ENCODE peak calls at places on chromosomes 3 and 15, in five cellular contexts. One of them, this sample, is unnamed. For H3K4me1, the result is how much of the 10 kb centered on the place peaks cover.

GRCh38 chr15:73873889-73874511 is 636 bp downstream of the TBC1D21 start:
- DNase-seq in IMR-90: peak
- DNase-seq in HCT116: peak
- DNase-seq in adrenal gland: no peak
- DNase-seq in Peyer's patch: peak
- DNase-seq in this sample: peak

GRCh38 chr3:65151660-65152059 is 463.9 kb upstream of the ADAMTS9 start:
- DNase-seq in IMR-90: no peak
- DNase-seq in adrenal gland: no peak
- DNase-seq in Peyer's patch: no peak
- DNase-seq in HCT116: no peak
- DNase-seq in this sample: no peak

GRCh38 chr3:192169332-192169915 is 557.9 kb downstream of the FGF12 start:
- DNase-seq in HCT116: no peak
- DNase-seq in adrenal gland: no peak
- DNase-seq in Peyer's patch: no peak
- DNase-seq in IMR-90: no peak
- DNase-seq in this sample: no peak

GRCh38 chr3:79052054-79052681 is 715.6 kb downstream of the ROBO1 start:
- DNase-seq in adrenal gland: no peak
- DNase-seq in Peyer's patch: no peak
- DNase-seq in HCT116: no peak
- DNase-seq in IMR-90: no peak
- DNase-seq in this sample: no peak

GRCh38 chr3:172846103-172846561 is 95.6 kb downstream of the ECT2 start:
- DNase-seq in adrenal gland: no peak
- DNase-seq in Peyer's patch: no peak
- DNase-seq in IMR-90: no peak
- DNase-seq in HCT116: no peak
- DNase-seq in this sample: no peak

GRCh38 chr15:60591491-60592385 is 112.8 kb upstream of the ICE2 start:
- DNase-seq in IMR-90: no peak
- DNase-seq in HCT116: no peak
- DNase-seq in adrenal gland: peak
- DNase-seq in Peyer's patch: peak
- DNase-seq in this sample: peak

GRCh38 chr15:67574981-67575632 is 32.6 kb downstream of the MAP2K5 start:
- DNase-seq in IMR-90: no peak
- DNase-seq in adrenal gland: no peak
- DNase-seq in HCT116: no peak
- DNase-seq in Peyer's patch: no peak
- DNase-seq in this sample: no peak

GRCh38 chr15:40957041-40957555 is 3.8 kb downstream of the CHAC1 start:
- DNase-seq in IMR-90: no peak
- DNase-seq in Peyer's patch: no peak
- DNase-seq in HCT116: no peak
- DNase-seq in adrenal gland: no peak
- DNase-seq in this sample: no peak

GRCh38 chr3:12707425-12707824 is 43.5 kb upstream of the RAF1 start:
- DNase-seq in adrenal gland: no peak
- DNase-seq in Peyer's patch: no peak
- DNase-seq in IMR-90: peak
- DNase-seq in HCT116: no peak
- DNase-seq in this sample: no peak

GRCh38 chr15:68821190-68821897 is 649 bp upstream of the ANP32A start:
- DNase-seq in HCT116: no peak
- DNase-seq in IMR-90: no peak
- DNase-seq in Peyer's patch: peak
- DNase-seq in adrenal gland: no peak
- DNase-seq in this sample: no peak

GRCh38 chr3:114639171-114639570 is 345.3 kb downstream of the TIGIT start:
- DNase-seq in adrenal gland: no peak
- DNase-seq in Peyer's patch: no peak
- DNase-seq in HCT116: no peak
- DNase-seq in IMR-90: no peak
- DNase-seq in this sample: no peak

GRCh38 chr3:97350976-97351375 is 413.6 kb upstream of the ARL6 start:
- DNase-seq in Peyer's patch: no peak
- DNase-seq in adrenal gland: no peak
- DNase-seq in HCT116: no peak
- DNase-seq in IMR-90: no peak
- DNase-seq in this sample: no peak

GRCh38 chr15:58694641-58695398 is 54.7 kb downstream of the ADAM10 start:
- DNase-seq in adrenal gland: no peak
- DNase-seq in HCT116: no peak
- DNase-seq in IMR-90: no peak
- DNase-seq in Peyer's patch: no peak
- DNase-seq in this sample: no peak

GRCh38 chr15:90872481-90873184 is 4.2 kb downstream of the FURIN start:
- DNase-seq in HCT116: no peak
- DNase-seq in IMR-90: peak
- DNase-seq in adrenal gland: no peak
- DNase-seq in Peyer's patch: no peak
- DNase-seq in this sample: peak
- TF ChIP-seq POLR2A in HCT116: no peak
- TF ChIP-seq POLR2A in IMR-90: peak
- TF ChIP-seq POLR2A in adrenal gland: no peak
- TF ChIP-seq POLR2A in Peyer's patch: no peak
- TF ChIP-seq POLR2A in this sample: peak

DNA sequence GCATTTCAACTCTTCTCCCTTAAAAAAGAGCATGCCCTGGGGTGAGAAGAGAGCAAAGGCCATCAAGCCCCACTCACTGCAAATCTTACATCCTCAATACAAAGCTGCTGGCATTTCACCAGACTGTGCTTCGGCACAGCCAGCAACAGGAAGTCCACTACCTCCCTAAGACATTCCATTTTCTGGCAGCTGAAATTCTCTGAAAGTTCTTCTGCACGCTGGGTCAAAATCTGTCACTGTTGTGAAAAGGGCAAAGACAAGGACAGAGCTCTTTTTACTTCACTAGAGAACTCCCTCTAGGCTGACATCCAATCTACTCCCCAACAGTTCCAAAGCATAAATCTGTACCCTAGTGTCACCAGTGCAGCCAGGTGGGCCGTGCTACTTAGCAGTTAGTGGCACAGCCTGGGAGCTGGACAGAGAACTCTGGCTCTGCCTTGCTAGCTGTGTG is 6.3 kb downstream of the MTMR10 start:
- DNase-seq in IMR-90: peak
- DNase-seq in Peyer's patch: no peak
- DNase-seq in HCT116: no peak
- DNase-seq in adrenal gland: peak
- DNase-seq in this sample: peak
- H3K4me1 ChIP-seq in IMR-90: under half
- H3K4me1 ChIP-seq in Peyer's patch: under half
- H3K4me1 ChIP-seq in HCT116: under half
- H3K4me1 ChIP-seq in adrenal gland: under half
- H3K4me1 ChIP-seq in this sample: under half

DNA sequence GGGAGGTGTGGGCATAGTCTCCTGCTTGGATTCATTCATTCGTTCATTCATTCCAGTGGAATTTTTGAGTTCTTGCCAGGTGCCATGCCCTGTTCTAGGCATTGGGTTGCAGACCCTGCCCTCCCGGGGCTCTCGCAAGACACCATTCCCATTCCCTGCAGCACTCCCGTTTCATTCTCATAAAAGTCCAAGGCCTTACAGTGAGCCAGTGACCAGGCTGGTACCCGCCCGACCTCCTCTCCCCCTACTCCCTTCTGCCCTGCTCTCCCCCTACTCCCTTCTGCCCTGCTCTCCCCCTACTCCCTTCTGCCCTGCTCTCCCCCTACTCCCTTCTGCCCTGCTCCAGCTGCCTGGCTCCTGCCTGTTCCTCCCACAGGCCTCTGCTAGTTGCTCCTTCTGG is 41.9 kb downstream of the AMOTL2 start:
- DNase-seq in IMR-90: no peak
- DNase-seq in adrenal gland: no peak
- DNase-seq in Peyer's patch: peak
- DNase-seq in HCT116: no peak
- DNase-seq in this sample: no peak
- H3K27ac ChIP-seq in IMR-90: peak
- H3K27ac ChIP-seq in adrenal gland: peak
- H3K27ac ChIP-seq in Peyer's patch: peak
- H3K27ac ChIP-seq in HCT116: no peak
- H3K27ac ChIP-seq in this sample: no peak

GRCh38 chr15:39594056-39594763 is 13.3 kb downstream of the THBS1 start:
- DNase-seq in Peyer's patch: peak
- DNase-seq in IMR-90: peak
- DNase-seq in HCT116: no peak
- DNase-seq in adrenal gland: no peak
- DNase-seq in this sample: no peak

GRCh38 chr15:39597336-39597735 is 16.5 kb downstream of the THBS1 start:
- DNase-seq in IMR-90: no peak
- DNase-seq in adrenal gland: no peak
- DNase-seq in HCT116: no peak
- DNase-seq in Peyer's patch: no peak
- DNase-seq in this sample: no peak

GRCh38 chr15:39594764-39595620 is 14.1 kb downstream of the THBS1 start:
- DNase-seq in adrenal gland: no peak
- DNase-seq in HCT116: no peak
- DNase-seq in IMR-90: peak
- DNase-seq in Peyer's patch: no peak
- DNase-seq in this sample: no peak

GRCh38 chr15:39596358-39597051 is 15.6 kb downstream of the THBS1 start:
- DNase-seq in Peyer's patch: no peak
- DNase-seq in adrenal gland: no peak
- DNase-seq in HCT116: no peak
- DNase-seq in IMR-90: peak
- DNase-seq in this sample: no peak

GRCh38 chr15:39595621-39596221 is 14.8 kb downstream of the THBS1 start:
- DNase-seq in HCT116: no peak
- DNase-seq in IMR-90: peak
- DNase-seq in Peyer's patch: no peak
- DNase-seq in adrenal gland: no peak
- DNase-seq in this sample: no peak
- TF ChIP-seq POLR2A in HCT116: no peak
- TF ChIP-seq POLR2A in IMR-90: no peak
- TF ChIP-seq POLR2A in Peyer's patch: no peak
- TF ChIP-seq POLR2A in adrenal gland: no peak
- TF ChIP-seq POLR2A in this sample: peak

DNA sequence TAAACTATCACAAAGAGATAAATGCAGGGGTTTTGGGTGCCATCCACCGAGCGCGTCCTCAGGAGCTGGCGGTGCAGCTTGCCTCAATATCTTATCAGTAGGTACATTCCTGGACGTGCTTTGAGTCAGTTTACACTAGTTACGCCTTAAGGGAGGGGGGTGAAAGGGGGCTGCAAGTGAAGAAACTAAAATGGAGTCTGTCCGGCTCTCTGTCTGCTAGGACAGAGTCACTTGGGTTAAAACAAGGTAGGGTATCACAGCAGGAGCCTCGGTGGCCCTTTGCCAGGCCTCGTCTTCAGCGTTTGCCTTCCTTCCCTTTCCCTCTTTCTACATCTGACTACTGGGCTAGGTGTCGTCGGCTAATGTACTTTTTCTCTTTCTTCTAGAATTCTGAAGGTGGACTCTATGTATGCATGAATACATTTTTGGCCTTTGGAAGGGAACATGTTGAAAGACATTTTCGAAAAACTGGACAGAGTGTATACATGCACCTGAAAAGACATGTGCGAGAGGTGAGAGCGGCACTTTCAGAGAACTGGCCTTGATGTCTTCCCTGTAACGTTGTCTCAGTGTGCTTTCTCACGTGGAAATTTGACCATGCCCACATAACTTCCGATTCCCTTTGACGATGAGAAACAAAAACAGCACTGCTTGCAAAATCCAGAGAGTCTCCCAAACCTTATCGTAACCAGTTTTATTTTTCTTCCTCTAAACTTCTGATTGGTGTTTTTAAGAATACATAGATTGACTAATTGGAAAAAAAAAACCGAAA is 28.8 kb downstream of the USP13 start:
- DNase-seq in Peyer's patch: no peak
- DNase-seq in IMR-90: peak
- DNase-seq in adrenal gland: peak
- DNase-seq in HCT116: no peak
- DNase-seq in this sample: peak
- H3K4me1 ChIP-seq in Peyer's patch: under half
- H3K4me1 ChIP-seq in IMR-90: under half
- H3K4me1 ChIP-seq in adrenal gland: under half
- H3K4me1 ChIP-seq in HCT116: under half
- H3K4me1 ChIP-seq in this sample: under half